ENCODE peak calls at places on chromosomes 6 and 20, in eight cellular contexts. Y, O, Z, K, S, E, G and U are unnamed samples.

GRCh38 chr6:142372348-142372747 is 70.5 kb downstream of the ADGRG6 start:
- DNase-seq in Y (peak; percentile 7), S (no peak), O (no peak), Z (peak; percentile 81), E (peak; percentile 84), G (no peak), K (peak; percentile 54), U (no peak)

GRCh38 chr6:33799714-33800113 is 4.1 kb downstream of the MLN start:
- DNase-seq in Y (peak; percentile 38), O (no peak), S (no peak), G (no peak), Z (no peak), K (peak; percentile 13), E (no peak), U (no peak)

GRCh38 chr20:10381477-10381876 is 52.5 kb downstream of the MKKS start:
- DNase-seq in O (no peak), Z (peak; percentile 31), S (no peak), G (no peak), E (no peak), K (no peak), Y (peak; percentile 23), U (no peak)

GRCh38 chr6:121791396-121792315 is 356.2 kb downstream of the GJA1 start:
- DNase-seq in G (no peak), K (no peak), Z (no peak), E (no peak), Y (peak; percentile 76), O (no peak), S (no peak), U (peak; percentile 53)

GRCh38 chr6:122264557-122264956 is 134.9 kb upstream of the HSF2 start:
- DNase-seq in G (no peak), E (no peak), Y (no peak), K (no peak), S (no peak), Z (no peak), O (no peak), U (no peak)

GRCh38 chr20:21265457-21266190 is 37.5 kb upstream of the XRN2 start:
- DNase-seq in S (no peak), O (no peak), E (no peak), K (no peak), G (no peak), Y (no peak), Z (no peak), U (no peak)

GRCh38 chr6:168623736-168624135 is 182.8 kb downstream of the SMOC2 start:
- DNase-seq in Y (no peak), Z (no peak), E (no peak), S (no peak), G (no peak), O (no peak), K (no peak), U (no peak)

GRCh38 chr6:159654483-159655098 is 38.5 kb downstream of the SOD2 start:
- DNase-seq in O (peak; percentile 65), K (peak; percentile 68), Y (peak; percentile 74), Z (peak; percentile 43), E (peak; percentile 41), S (no peak), G (no peak), U (peak; percentile 29)

GRCh38 chr6:24469829-24470228 is 19.5 kb downstream of the GPLD1 start:
- DNase-seq in K (peak; percentile 12), O (no peak), Y (no peak), G (no peak), S (no peak), E (no peak), Z (no peak), U (no peak)

GRCh38 chr6:82588020-82588419 is 224.4 kb downstream of the TPBG start:
- DNase-seq in G (no peak), Z (no peak), Y (peak; percentile 19), O (no peak), E (no peak), S (no peak), K (no peak), U (no peak)
- TF ChIP-seq CTCF in G (no peak), Z (no peak), Y (peak; percentile 13), O (no peak), E (peak; percentile 26), S (no peak), K (no peak), U (peak; percentile 13)

GRCh38 chr6:139037490-139037889 is 8.9 kb downstream of the ABRACL start:
- DNase-seq in K (peak; percentile 72), Z (peak; percentile 63), O (no peak), S (no peak), E (no peak), Y (peak; percentile 98), G (peak; percentile 10), U (peak; percentile 55)
- H3K4me3 ChIP-seq in K (no peak overlapping the region), Z (no peak overlapping the region), O (no peak overlapping the region), S (no peak overlapping the region), E (no peak overlapping the region), Y (no peak overlapping the region), G (no peak overlapping the region), U (no peak overlapping the region)

GRCh38 chr20:51553897-51554504 is 11.5 kb upstream of the NFATC2 start:
- DNase-seq in E (no peak), O (no peak), Y (peak; percentile 87), Z (no peak), K (peak; percentile 47), G (no peak), S (no peak), U (peak; percentile 44)

GRCh38 chr20:51549474-51549873 is 7.0 kb upstream of the NFATC2 start:
- DNase-seq in S (no peak), K (no peak), E (no peak), Z (no peak), G (no peak), O (no peak), Y (no peak), U (no peak)

GRCh38 chr20:51560042-51560441 is 17.5 kb upstream of the NFATC2 start:
- DNase-seq in O (no peak), G (no peak), K (no peak), Y (no peak), Z (no peak), E (no peak), S (no peak), U (no peak)

GRCh38 chr20:51551186-51551585 is 8.7 kb upstream of the NFATC2 start:
- DNase-seq in Z (no peak), S (no peak), K (no peak), E (no peak), Y (no peak), G (no peak), O (no peak), U (no peak)

GRCh38 chr20:51554538-51555165 is 12.1 kb upstream of the NFATC2 start:
- DNase-seq in Y (peak; percentile 95), S (no peak), K (peak; percentile 62), G (no peak), O (no peak), E (no peak), Z (peak; percentile 75), U (peak; percentile 66)
- TF ChIP-seq CTCF in Y (no peak), S (no peak), K (no peak), G (no peak), O (no peak), E (no peak), Z (no peak), U (no peak)

GRCh38 chr6:144304223-144304848 is 19.2 kb downstream of the UTRN start:
- DNase-seq in S (no peak), E (no peak), G (no peak), Y (no peak), K (no peak), O (no peak), Z (no peak), U (no peak)

GRCh38 chr6:144302701-144303351 is 17.7 kb downstream of the UTRN start:
- DNase-seq in K (no peak), S (no peak), Y (no peak), E (no peak), Z (no peak), G (no peak), O (no peak), U (no peak)

GRCh38 chr6:144305567-144305966 is 20.4 kb downstream of the UTRN start:
- DNase-seq in O (no peak), K (no peak), S (no peak), Y (no peak), Z (no peak), E (no peak), G (no peak), U (no peak)

GRCh38 chr6:144307880-144308279 is 22.7 kb downstream of the UTRN start:
- DNase-seq in K (no peak), E (no peak), G (no peak), O (no peak), Y (no peak), S (no peak), Z (no peak), U (no peak)

GRCh38 chr6:144305985-144306384 is 20.9 kb downstream of the UTRN start:
- DNase-seq in Z (no peak), Y (peak; percentile 60), O (no peak), E (no peak), G (no peak), S (no peak), K (peak; percentile 76), U (no peak)
- H3K4me3 ChIP-seq in Z (no peak overlapping the region), Y (no peak overlapping the region), O (no peak overlapping the region), E (no peak overlapping the region), G (no peak overlapping the region), S (no peak overlapping the region), K (no peak overlapping the region), U (no peak overlapping the region)

GRCh38 chr6:54214286-54214685 is 94.0 kb upstream of the TINAG start:
- DNase-seq in Y (no peak), K (no peak), G (no peak), O (no peak), Z (no peak), S (no peak), E (no peak), U (no peak)
- TF ChIP-seq CTCF in Y (no peak), K (no peak), G (no peak), O (no peak), Z (no peak), S (no peak), E (no peak), U (no peak)

DNA sequence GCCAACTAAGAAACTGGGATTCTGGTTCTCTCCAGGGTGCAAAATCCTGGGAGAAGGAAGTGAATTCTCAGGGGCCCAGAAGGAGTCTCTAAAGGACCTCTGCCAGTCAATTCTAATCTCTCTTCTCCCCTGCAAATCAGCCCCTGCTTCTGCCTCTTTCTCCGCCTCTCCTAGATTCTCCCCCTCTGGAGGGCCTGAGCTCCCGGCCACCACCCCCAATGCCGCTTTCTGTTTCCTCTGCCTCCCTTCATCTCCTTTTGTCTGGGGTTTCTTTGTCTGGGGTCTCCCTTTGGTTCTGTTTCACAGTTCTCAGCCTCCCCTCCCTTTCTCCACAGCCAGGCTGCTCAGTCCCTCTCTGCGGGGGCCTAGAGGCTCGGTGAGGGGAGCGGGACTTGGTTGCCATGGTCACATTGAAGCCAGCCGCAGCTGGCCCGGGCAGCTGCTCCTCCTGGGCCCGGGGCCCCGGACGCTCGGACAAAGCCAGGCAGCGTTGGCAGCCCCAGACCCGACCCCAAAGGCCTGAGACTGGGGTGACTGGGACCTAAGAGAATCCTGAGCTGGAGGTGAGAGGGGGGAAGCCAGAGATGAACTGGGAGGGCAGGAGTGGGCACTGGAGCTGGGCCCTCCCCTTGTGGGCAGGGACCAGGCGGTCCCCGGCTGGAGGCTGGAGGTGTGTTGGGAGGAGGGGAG is 3.6 kb upstream of the DDR1 start:
- DNase-seq in O (peak; percentile 44), K (no peak), E (no peak), S (peak; percentile 43), G (no peak), Z (no peak), Y (no peak), U (no peak)
- H3K4me3 ChIP-seq in O (peak overlapping the region; percentile 24), K (no peak overlapping the region), E (no peak overlapping the region), S (no peak overlapping the region), G (no peak overlapping the region), Z (no peak overlapping the region), Y (no peak overlapping the region), U (no peak overlapping the region)